ENCODE peak calls at places on chromosome 11, in five cellular contexts. V is tibial nerve, F is mesendoderm, B is right lobe of liver, Z is aorta. Q is an unnamed sample.

GRCh38 chr11:9808943-9809342 is 145.1 kb downstream of the SWAP70 start:
- DNase-seq in F (no peak), V (no peak), Z (no peak), B (no peak), Q (no peak)

GRCh38 chr11:10606536-10607208 is 38.2 kb upstream of the LYVE1 start:
- DNase-seq in B (no peak), Z (no peak), F (no peak), V (no peak), Q (no peak)

GRCh38 chr11:65124480-65125196 is 2.5 kb downstream of the MRPL49 start:
- DNase-seq in Z (no peak), V (no peak), F (no peak), B (peak; percentile 10), Q (peak; percentile 10)

GRCh38 chr11:67345949-67346819 is 7.2 kb downstream of the POLD4 start:
- DNase-seq in Z (no peak), V (no peak), F (peak; percentile 68), B (no peak), Q (no peak)

GRCh38 chr11:3163241-3163981 is 1.7 kb downstream of the OSBPL5 start:
- DNase-seq in F (peak; percentile 58), V (peak; percentile 11), B (peak; percentile 29), Z (peak; percentile 38), Q (peak; percentile 11)

GRCh38 chr11:3989891-3990290 is 104.7 kb upstream of the RRM1 start:
- DNase-seq in V (no peak), Z (no peak), B (no peak), F (no peak), Q (no peak)

GRCh38 chr11:129960216-129961214 is 42.1 kb downstream of the PRDM10 start:
- DNase-seq in F (no peak), V (no peak), B (no peak), Z (no peak), Q (no peak)

GRCh38 chr11:118690553-118691304 is 11.3 kb upstream of the TREH start:
- DNase-seq in Z (no peak), B (no peak), V (no peak), F (no peak), Q (no peak)

GRCh38 chr11:66323684-66324083 is 6.8 kb upstream of the CD248 start:
- DNase-seq in V (no peak), F (no peak), Z (no peak), B (no peak), Q (peak; percentile 6)

GRCh38 chr11:66324626-66325025 is 7.8 kb upstream of the CD248 start:
- DNase-seq in B (no peak), V (no peak), F (peak; percentile 53), Z (no peak), Q (peak; percentile 65)

GRCh38 chr11:66325140-66325754 is 8.4 kb upstream of the CD248 start:
- DNase-seq in B (no peak), F (no peak), V (no peak), Z (no peak), Q (peak; percentile 50)

GRCh38 chr11:66321606-66322005 is 4.8 kb upstream of the CD248 start:
- DNase-seq in B (no peak), V (no peak), F (no peak), Z (no peak), Q (peak; percentile 22)

DNA sequence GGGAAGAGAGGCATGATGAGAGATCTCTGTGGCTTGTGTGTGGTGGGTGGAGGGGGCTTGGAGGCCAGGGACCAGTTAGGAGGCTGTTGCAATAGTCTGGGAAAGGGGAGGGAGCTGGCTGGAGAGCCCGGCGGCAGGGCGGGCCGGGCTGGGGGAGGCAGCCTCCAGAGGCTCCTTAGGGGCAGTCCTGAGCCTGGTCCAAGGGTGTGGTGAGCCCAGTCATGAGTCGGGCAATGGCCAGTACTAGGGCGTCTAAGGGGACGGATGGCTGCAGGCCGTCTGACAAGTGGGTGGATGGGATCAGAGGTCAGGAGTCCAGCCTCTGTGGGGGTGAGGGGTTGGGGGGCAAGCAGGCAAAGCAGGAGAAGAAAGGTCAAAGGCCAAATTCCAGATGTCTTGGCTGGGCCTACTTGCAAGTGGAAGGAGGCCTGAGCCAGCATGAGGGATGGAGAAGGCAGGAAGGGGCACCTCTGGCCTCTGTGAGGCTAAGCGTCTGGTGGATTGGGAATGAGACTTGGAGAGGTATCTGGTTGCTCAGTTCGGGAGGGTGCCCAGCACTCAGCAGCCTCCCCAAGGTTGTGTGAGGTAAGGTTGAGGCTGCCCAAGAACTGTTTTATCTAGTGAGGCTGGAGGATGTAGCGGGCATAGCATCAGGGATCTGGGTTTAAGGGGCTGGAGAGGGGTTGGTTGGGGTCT is 6.0 kb upstream of the CD248 start:
- DNase-seq in V (peak; percentile 45), F (no peak), B (no peak), Z (peak; percentile 80), Q (peak; percentile 92)
- H3K4me3 ChIP-seq in V (no peak overlapping the region), F (no peak overlapping the region), B (no peak overlapping the region), Z (no peak overlapping the region), Q (no peak overlapping the region)

DNA sequence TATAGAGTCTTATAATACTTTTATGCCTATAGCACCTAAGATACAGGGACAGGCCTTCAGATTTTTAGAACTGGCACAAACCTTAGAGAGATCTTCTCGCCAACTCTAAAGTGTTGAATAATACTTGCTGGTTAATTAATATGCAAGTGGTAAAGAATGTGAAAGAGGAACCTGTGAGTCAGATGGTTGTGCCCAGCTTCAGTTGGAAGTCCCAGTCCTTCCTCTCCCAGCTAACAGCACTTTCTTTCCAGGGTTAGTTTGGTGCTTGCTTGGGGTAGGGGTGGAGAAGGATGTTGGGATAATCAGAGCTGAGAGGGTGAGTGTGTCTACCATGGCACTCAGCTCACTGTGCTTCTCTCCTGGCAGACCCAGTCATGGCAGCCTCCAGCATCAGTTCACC is 4.9 kb upstream of the TMEM132A start:
- DNase-seq in Z (no peak), F (no peak), V (no peak), B (no peak), Q (no peak)
- H3K4me1 ChIP-seq in Z (no peaks in the 10 kb centered on the region), F (peaks cover 17% of the 10 kb centered on the region), V (peaks cover 29% of the 10 kb centered on the region), B (no peaks in the 10 kb centered on the region), Q (peaks cover 28% of the 10 kb centered on the region)

DNA sequence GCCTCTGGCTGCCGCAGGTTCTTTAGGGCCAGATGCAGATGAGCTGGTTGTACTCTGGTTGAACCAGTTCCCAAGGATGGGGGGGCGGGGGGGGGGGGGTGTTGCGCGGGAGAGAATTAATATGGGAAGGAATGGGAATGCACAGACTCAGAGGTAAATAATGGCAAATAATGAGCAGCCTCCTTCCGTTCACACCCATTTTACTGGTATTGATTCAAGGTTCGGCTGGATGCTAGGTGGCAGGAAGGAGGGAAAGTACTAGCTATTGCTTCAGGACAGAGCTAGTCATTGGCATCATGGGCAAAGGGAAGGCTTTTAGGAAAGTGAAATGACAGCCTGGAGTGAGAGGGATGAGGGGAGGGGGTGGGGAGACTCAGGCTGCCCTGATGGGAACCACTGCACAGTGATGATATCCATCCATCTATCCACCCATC is at the start of gene VSTM5:
- DNase-seq in F (no peak), Z (no peak), B (no peak), V (no peak), Q (no peak)
- H3K4me3 ChIP-seq in F (no peak within 1 kb of the TSS), Z (peak within 1 kb of the TSS; percentile 77), B (peak within 1 kb of the TSS; percentile 48), V (peak within 1 kb of the TSS; percentile 44), Q (peak within 1 kb of the TSS; percentile 55)

GRCh38 chr11:8213390-8213789 is 44.6 kb upstream of the RIC3 start:
- DNase-seq in F (no peak), B (no peak), V (no peak), Z (no peak), Q (no peak)
- H3K4me1 ChIP-seq in F (no peaks in the 10 kb centered on the region), B (no peaks in the 10 kb centered on the region), V (no peaks in the 10 kb centered on the region), Z (no peaks in the 10 kb centered on the region), Q (no peaks in the 10 kb centered on the region)

GRCh38 chr11:18384157-18384641 is 10.2 kb upstream of the LDHA start:
- DNase-seq in V (peak; percentile 49), F (peak; percentile 63), B (peak; percentile 68), Z (peak; percentile 73), Q (peak; percentile 82)
- H3K4me3 ChIP-seq in V (no peak overlapping the region), F (no peak overlapping the region), B (no peak overlapping the region), Z (no peak overlapping the region), Q (no peak overlapping the region)

DNA sequence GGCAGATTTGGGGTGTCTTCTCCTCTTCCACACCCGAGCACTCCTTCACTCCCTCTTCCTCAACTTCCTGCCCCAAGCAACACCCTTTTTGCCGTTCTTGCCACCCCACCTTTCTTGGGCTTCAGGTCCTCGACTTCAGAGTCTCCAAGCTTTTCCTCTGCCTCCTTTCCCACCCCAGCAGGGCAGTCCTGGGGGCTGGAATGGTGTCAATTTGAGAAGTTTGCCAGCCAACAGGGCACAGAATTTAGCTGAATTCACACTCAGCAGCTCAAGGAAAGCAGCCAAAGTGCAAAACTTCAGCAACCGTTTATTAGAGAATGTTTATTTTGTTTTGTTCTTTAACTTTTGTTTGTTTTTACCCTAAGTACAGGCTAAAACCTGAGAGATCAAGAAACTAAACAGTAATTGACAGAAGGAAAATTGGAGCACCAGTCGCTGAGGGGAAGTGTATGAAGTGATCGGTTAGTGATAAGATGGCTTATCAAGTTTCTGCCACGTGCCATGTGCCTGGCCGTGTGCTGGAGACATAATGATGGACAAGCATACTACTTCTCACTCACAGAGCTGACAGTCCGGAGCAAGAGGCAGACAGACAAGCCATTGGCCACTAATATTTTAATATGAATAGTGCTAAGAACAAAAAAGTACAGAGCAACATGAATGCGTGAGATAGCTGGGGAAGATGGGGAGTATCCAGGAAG is 44.4 kb downstream of the AHNAK start:
- DNase-seq in B (no peak), Z (no peak), V (no peak), F (no peak), Q (no peak)
- H3K4me1 ChIP-seq in B (no peaks in the 10 kb centered on the region), Z (no peaks in the 10 kb centered on the region), V (peaks cover 62% of the 10 kb centered on the region), F (peaks cover 5% of the 10 kb centered on the region), Q (peaks cover 16% of the 10 kb centered on the region)

DNA sequence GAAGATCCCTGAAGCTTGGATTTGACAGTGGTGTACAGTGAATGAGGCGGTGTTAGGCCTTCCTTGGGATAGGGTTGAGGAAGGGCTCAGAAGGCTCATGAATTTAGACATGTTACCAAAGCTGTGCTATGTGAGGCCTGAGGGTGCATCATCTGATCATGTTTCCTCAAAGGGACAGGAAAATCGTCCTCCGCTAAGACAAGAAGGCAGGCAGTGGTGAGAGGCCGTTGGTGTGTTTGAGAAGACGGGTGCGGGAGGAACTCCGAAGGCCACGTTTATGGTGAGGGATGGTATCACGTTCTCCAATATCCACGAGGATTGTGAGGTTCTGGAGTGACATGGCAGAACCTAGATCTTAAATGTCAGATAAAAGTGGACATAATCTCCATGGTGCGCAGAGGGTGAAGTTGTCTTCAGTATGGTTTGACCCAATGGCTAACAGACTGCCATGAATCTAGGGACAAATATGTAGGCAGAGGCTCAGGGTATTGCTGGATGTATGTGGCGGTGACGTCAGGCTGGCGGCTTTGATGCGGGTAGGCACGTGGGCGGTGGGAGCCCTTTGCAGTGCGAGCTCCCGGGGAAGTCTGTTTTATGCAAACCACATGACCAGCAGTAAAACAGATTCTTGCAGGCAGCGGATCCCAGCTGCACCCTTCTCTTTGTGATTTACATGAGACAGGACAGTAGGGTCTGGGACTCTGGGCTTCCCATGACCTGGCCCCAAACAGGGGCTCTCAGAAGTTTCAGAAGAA is 242.3 kb upstream of the B3GAT1 start:
- DNase-seq in Z (no peak), F (no peak), B (peak; percentile 19), V (no peak), Q (no peak)
- H3K4me3 ChIP-seq in Z (no peak overlapping the region), F (no peak overlapping the region), B (no peak overlapping the region), V (no peak overlapping the region), Q (no peak overlapping the region)

DNA sequence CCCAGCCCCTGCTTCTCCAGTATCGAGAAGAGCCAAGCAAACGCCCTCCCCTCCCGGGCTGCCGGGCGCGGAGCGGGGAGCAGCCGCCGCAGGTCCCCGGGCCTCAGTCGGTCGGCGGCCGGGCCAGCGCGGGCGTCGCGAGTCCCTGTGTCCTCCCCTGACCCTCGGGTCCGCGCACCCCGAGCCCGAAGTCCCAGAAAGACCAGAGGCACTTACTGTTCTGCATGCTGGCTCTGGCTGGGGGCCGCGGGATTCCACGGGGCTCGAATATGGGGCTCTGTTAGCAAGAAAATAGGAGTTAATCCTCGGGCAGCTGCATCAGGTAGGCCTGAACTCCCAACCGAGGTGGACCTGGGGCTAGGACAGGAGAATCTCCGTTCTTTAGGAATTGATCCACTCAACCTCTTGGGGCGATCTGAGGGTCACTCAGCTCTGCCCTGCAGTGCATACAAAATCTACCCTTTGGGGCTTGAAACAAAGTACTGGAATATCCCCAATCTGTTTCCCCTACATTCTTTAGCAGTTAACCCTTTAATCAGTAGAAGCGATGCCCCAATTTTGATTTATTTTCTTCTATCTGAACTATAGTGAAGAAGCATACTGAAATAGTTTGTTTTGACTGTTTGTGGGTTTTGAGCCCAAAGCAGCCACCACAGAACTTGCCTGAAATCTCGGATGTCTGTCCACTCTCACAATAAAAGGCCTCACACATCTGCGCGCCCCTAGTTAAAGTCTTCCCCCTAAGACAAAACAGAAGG is 4.8 kb downstream of the PAX6 start:
- DNase-seq in B (no peak), Z (no peak), F (peak; percentile 13), V (no peak), Q (no peak)
- H3K4me1 ChIP-seq in B (no peaks in the 10 kb centered on the region), Z (no peaks in the 10 kb centered on the region), F (peaks cover 6% of the 10 kb centered on the region), V (peaks cover 29% of the 10 kb centered on the region), Q (peaks cover 8% of the 10 kb centered on the region)

Q was measured in right cardiac atrium.